ENCODE peak calls at places on chromosomes 5 and 9, in seven cellular contexts. X is heart left ventricle; L is effector memory CD8-positive, alpha-beta T cell; E is activated gamma-delta T cell; K is NCI-H2171 treated with DMSO at 0.1 percent for 48 hours; N is lower lobe of right lung; A is fibroblast of the aortic adventitia. T is an unnamed sample.

GRCh38 chr5:122099060-122099790 is 21.2 kb upstream of the LOX start:
- DNase-seq in X (no peak), L (no peak), A (peak; percentile 69), K (no peak), E (no peak), N (no peak), T (no peak)

GRCh38 chr5:58133631-58134296 is 326.1 kb downstream of the PLK2 start:
- DNase-seq in L (no peak), A (peak; percentile 52), N (no peak), X (no peak), K (no peak), E (no peak), T (peak; percentile 3)

GRCh38 chr9:69265891-69266290 is 59.1 kb upstream of the ENTREP1 start:
- DNase-seq in A (peak; percentile 40), N (no peak), L (no peak), E (no peak), K (no peak), X (no peak), T (no peak)

GRCh38 chr9:98369896-98370295 is 114.4 kb upstream of the TBC1D2 start:
- DNase-seq in K (no peak), X (no peak), E (no peak), L (no peak), N (no peak), A (no peak), T (no peak)

GRCh38 chr9:33029106-33029788 is 4.2 kb downstream of the DNAJA1 start:
- DNase-seq in X (no peak), K (no peak), L (no peak), N (no peak), E (no peak), A (peak; percentile 78), T (peak; percentile 95)

GRCh38 chr9:18928711-18929110 is 104.3 kb downstream of the SAXO1 start:
- DNase-seq in X (no peak), K (no peak), N (no peak), A (peak; percentile 61), E (no peak), L (no peak), T (no peak)

GRCh38 chr5:109830955-109831502 is 141.3 kb downstream of the MAN2A1 start:
- DNase-seq in L (no peak), E (no peak), N (no peak), K (no peak), X (no peak), A (no peak), T (no peak)

GRCh38 chr9:23587433-23587832 is 238.6 kb downstream of the ELAVL2 start:
- DNase-seq in L (no peak), A (no peak), N (peak; percentile 58), K (no peak), E (no peak), X (peak; percentile 94), T (no peak)

GRCh38 chr9:2992427-2992826 is 148.5 kb upstream of the PUM3 start:
- DNase-seq in A (no peak), K (peak; percentile 45), E (no peak), N (no peak), X (no peak), L (no peak), T (no peak)

GRCh38 chr9:123927625-123928308 is 2.2 kb downstream of the DENND1A start:
- DNase-seq in E (no peak), K (no peak), A (peak; percentile 74), N (no peak), L (no peak), X (no peak), T (peak; percentile 84)

GRCh38 chr9:19397845-19398244 is 11.0 kb upstream of the ACER2 start:
- DNase-seq in K (no peak), A (no peak), E (no peak), X (no peak), N (no peak), L (no peak), T (no peak)

GRCh38 chr9:2016411-2017208 is 1.5 kb downstream of the SMARCA2 start:
- DNase-seq in L (peak; percentile 43), A (peak; percentile 74), N (peak; percentile 82), K (peak; percentile 79), E (peak; percentile 58), X (peak; percentile 88), T (peak; percentile 76)

GRCh38 chr9:86662890-86663468 is 284.3 kb downstream of the GAS1 start:
- DNase-seq in L (no peak), N (no peak), X (no peak), E (no peak), A (no peak), K (no peak), T (no peak)

GRCh38 chr5:97097348-97098220 is 44.8 kb downstream of the LIX1 start:
- DNase-seq in K (no peak), L (no peak), A (no peak), X (no peak), N (no peak), E (no peak), T (no peak)

GRCh38 chr5:52710972-52711596 is 76.6 kb upstream of the ITGA1 start:
- DNase-seq in N (no peak), K (no peak), A (no peak), X (no peak), E (no peak), L (no peak), T (no peak)

GRCh38 chr5:66209350-66209749 is 65.2 kb downstream of the SREK1 start:
- DNase-seq in X (no peak), K (no peak), N (no peak), E (no peak), L (no peak), A (no peak), T (peak; percentile 99)

GRCh38 chr5:169300468-169301385 is at the start of gene SLIT3:
- DNase-seq in L (no peak), K (peak; percentile 62), E (no peak), A (peak; percentile 88), X (peak; percentile 81), N (no peak), T (peak; percentile 43)

GRCh38 chr5:42543774-42544173 is 120.5 kb downstream of the GHR start:
- DNase-seq in E (no peak), L (no peak), N (no peak), A (no peak), K (no peak), X (no peak), T (no peak)

GRCh38 chr9:127161081-127161621 is 38.7 kb upstream of the ANGPTL2 start:
- DNase-seq in A (no peak), X (no peak), N (no peak), E (no peak), K (no peak), L (no peak), T (no peak)

GRCh38 chr9:31336841-31337240 is 1047.6 kb upstream of the ACO1 start:
- DNase-seq in E (no peak), X (no peak), A (no peak), L (no peak), N (no peak), K (peak; percentile 33), T (no peak)

GRCh38 chr5:139663207-139663606 is 15.1 kb downstream of the CXXC5 start:
- DNase-seq in K (no peak), N (no peak), X (no peak), E (no peak), L (no peak), A (no peak), T (no peak)

GRCh38 chr5:140108093-140109049 is 5.5 kb upstream of the PURA start:
- DNase-seq in L (no peak), A (no peak), N (peak; percentile 50), E (peak; percentile 14), X (peak; percentile 43), K (no peak), T (peak; percentile 50)

GRCh38 chr9:108035485-108035884 is 545.9 kb upstream of the KLF4 start:
- DNase-seq in K (no peak), L (no peak), X (no peak), N (no peak), A (no peak), E (no peak), T (no peak)

GRCh38 chr9:112784020-112784788 is 33.6 kb downstream of the SNX30 start:
- DNase-seq in A (peak; percentile 25), N (no peak), K (peak; percentile 90), L (no peak), E (no peak), X (no peak), T (no peak)

GRCh38 chr9:121778252-121779225 is 127.1 kb downstream of the DAB2IP start:
- DNase-seq in N (no peak), A (peak; percentile 8), E (no peak), X (no peak), L (no peak), K (no peak), T (peak; percentile 74)

GRCh38 chr9:130167927-130168326 is 4.3 kb upstream of the NCS1 start:
- DNase-seq in L (no peak), N (no peak), E (no peak), A (no peak), X (no peak), K (peak; percentile 97), T (no peak)

GRCh38 chr5:141484499-141485304 is at the start of gene PCDHGC4:
- DNase-seq in E (no peak), A (no peak), N (no peak), K (no peak), X (peak; percentile 29), L (no peak), T (no peak)

GRCh38 chr9:137035937-137036336 is 4.0 kb upstream of the FUT7 start:
- DNase-seq in N (no peak), K (no peak), E (no peak), X (no peak), L (no peak), A (no peak), T (no peak)

GRCh38 chr5:147617191-147617606 is 107.3 kb upstream of the DPYSL3 start:
- DNase-seq in A (peak; percentile 56), L (no peak), X (no peak), K (no peak), N (no peak), E (no peak), T (no peak)

GRCh38 chr9:71895122-71895521 is 15.9 kb downstream of the ABHD17B start:
- DNase-seq in E (no peak), X (no peak), K (no peak), A (peak; percentile 54), N (no peak), L (no peak), T (no peak)

GRCh38 chr9:71363286-71363961 is 242.0 kb upstream of the TRPM3 start:
- DNase-seq in X (no peak), N (no peak), A (peak; percentile 30), K (no peak), L (no peak), E (no peak), T (no peak)

GRCh38 chr9:90999425-91000397 is 198.1 kb downstream of the SYK start:
- DNase-seq in X (no peak), K (peak; percentile 8), L (no peak), A (peak; percentile 48), N (no peak), E (no peak), T (no peak)

GRCh38 chr9:108444400-108445358 is 411.1 kb downstream of the ACTL7B start:
- DNase-seq in A (peak; percentile 95), E (no peak), X (no peak), K (peak; percentile 3), L (no peak), N (no peak), T (peak; percentile 77)